ENCODE peak calls at places on chromosomes 5 and 9, in seven cellular contexts. One of them, this sample, is unnamed.

GRCh38 chr5:158234323-158235158 is 375.6 kb upstream of the CLINT1 start:
- DNase-seq in central memory CD4-positive, alpha-beta T cell: no peak
- DNase-seq in HFF-Myc: no peak
- DNase-seq in RKO: no peak
- DNase-seq in SK-MEL-5: peak; percentile 73
- DNase-seq in posterior cingulate gyrus: no peak
- DNase-seq in mesenteric fat pad: no peak
- DNase-seq in this sample: no peak

GRCh38 chr5:135436856-135437795 is 10.0 kb downstream of the DCANP1 start:
- DNase-seq in central memory CD4-positive, alpha-beta T cell: no peak
- DNase-seq in HFF-Myc: no peak
- DNase-seq in RKO: no peak
- DNase-seq in SK-MEL-5: no peak
- DNase-seq in posterior cingulate gyrus: peak; percentile 68
- DNase-seq in mesenteric fat pad: no peak
- DNase-seq in this sample: no peak

GRCh38 chr5:1507961-1508678 is 15.6 kb downstream of the LPCAT1 start:
- DNase-seq in central memory CD4-positive, alpha-beta T cell: no peak
- DNase-seq in HFF-Myc: no peak
- DNase-seq in RKO: no peak
- DNase-seq in SK-MEL-5: no peak
- DNase-seq in posterior cingulate gyrus: peak; percentile 71
- DNase-seq in mesenteric fat pad: no peak
- DNase-seq in this sample: peak; percentile 71

GRCh38 chr5:178177569-178177968 is 9.6 kb downstream of the GMCL2 start:
- DNase-seq in central memory CD4-positive, alpha-beta T cell: no peak
- DNase-seq in HFF-Myc: no peak
- DNase-seq in RKO: no peak
- DNase-seq in SK-MEL-5: no peak
- DNase-seq in posterior cingulate gyrus: no peak
- DNase-seq in mesenteric fat pad: no peak
- DNase-seq in this sample: no peak

GRCh38 chr5:133945561-133945960 is 22.9 kb downstream of the C5orf15 start:
- DNase-seq in central memory CD4-positive, alpha-beta T cell: no peak
- DNase-seq in HFF-Myc: no peak
- DNase-seq in RKO: no peak
- DNase-seq in SK-MEL-5: peak; percentile 56
- DNase-seq in posterior cingulate gyrus: no peak
- DNase-seq in mesenteric fat pad: no peak
- DNase-seq in this sample: no peak

GRCh38 chr5:150291388-150292385 is 2.1 kb upstream of the CAMK2A start:
- DNase-seq in central memory CD4-positive, alpha-beta T cell: no peak
- DNase-seq in HFF-Myc: no peak
- DNase-seq in RKO: no peak
- DNase-seq in SK-MEL-5: no peak
- DNase-seq in posterior cingulate gyrus: peak; percentile 57
- DNase-seq in mesenteric fat pad: no peak
- DNase-seq in this sample: no peak

GRCh38 chr9:136997830-136998234 is 1.5 kb upstream of the CLIC3 start:
- DNase-seq in central memory CD4-positive, alpha-beta T cell: peak; percentile 42
- DNase-seq in HFF-Myc: no peak
- DNase-seq in RKO: no peak
- DNase-seq in SK-MEL-5: no peak
- DNase-seq in posterior cingulate gyrus: no peak
- DNase-seq in mesenteric fat pad: no peak
- DNase-seq in this sample: no peak

GRCh38 chr5:74141053-74141452 is 499.5 kb downstream of the ENC1 start:
- DNase-seq in central memory CD4-positive, alpha-beta T cell: no peak
- DNase-seq in HFF-Myc: no peak
- DNase-seq in RKO: no peak
- DNase-seq in SK-MEL-5: no peak
- DNase-seq in posterior cingulate gyrus: no peak
- DNase-seq in mesenteric fat pad: no peak
- DNase-seq in this sample: no peak

GRCh38 chr9:4640027-4640426 is 22.1 kb upstream of the PLPP6 start:
- DNase-seq in central memory CD4-positive, alpha-beta T cell: peak; percentile 42
- DNase-seq in HFF-Myc: no peak
- DNase-seq in RKO: peak; percentile 39
- DNase-seq in SK-MEL-5: peak; percentile 33
- DNase-seq in posterior cingulate gyrus: peak; percentile 72
- DNase-seq in mesenteric fat pad: no peak
- DNase-seq in this sample: no peak